ENCODE peak calls at places on chromosome 4, in five cellular contexts. J is effector memory CD4-positive, alpha-beta T cell; Z is H9; H is RWPE1; Y is esophagus squamous epithelium. T is an unnamed sample.

GRCh38 chr4:143183513-143184216 is 1.1 kb upstream of the USP38 start:
- DNase-seq in H (no peak), J (no peak), Y (no peak), Z (no peak), T (no peak)

GRCh38 chr4:117134386-117134785 is 49.0 kb upstream of the TRAM1L1 start:
- DNase-seq in J (no peak), H (peak), Z (peak), Y (no peak), T (no peak)

GRCh38 chr4:71151054-71151453 is 157.6 kb downstream of the DCK start:
- DNase-seq in J (no peak), Y (no peak), H (no peak), Z (no peak), T (no peak)

GRCh38 chr4:37324526-37324925 is 80.0 kb downstream of the NWD2 start:
- DNase-seq in Z (no peak), Y (no peak), H (no peak), J (no peak), T (no peak)

GRCh38 chr4:185318679-185319078 is 77.0 kb downstream of the LRP2BP start:
- DNase-seq in Z (no peak), J (no peak), Y (no peak), H (no peak), T (no peak)

GRCh38 chr4:125741825-125742452 is 427.2 kb downstream of the FAT4 start:
- DNase-seq in J (no peak), Z (no peak), H (peak), Y (no peak), T (no peak)

GRCh38 chr4:123587983-123588494 is 191.4 kb downstream of the SPRY1 start:
- DNase-seq in Z (no peak), H (peak), Y (no peak), J (no peak), T (no peak)

GRCh38 chr4:99395595-99396364 is 39.4 kb downstream of the ADH7 start:
- DNase-seq in H (no peak), Y (no peak), J (no peak), Z (no peak), T (no peak)

GRCh38 chr4:173769568-173769967 is 239.5 kb upstream of the HAND2 start:
- DNase-seq in Z (no peak), J (no peak), Y (no peak), H (no peak), T (no peak)

GRCh38 chr4:139242511-139243051 is 37.4 kb downstream of the MGARP start:
- DNase-seq in H (peak), Y (no peak), J (no peak), Z (no peak), T (no peak)

GRCh38 chr4:180993179-180993841 is 1249.9 kb upstream of the TENM3 start:
- DNase-seq in Y (no peak), Z (no peak), J (no peak), H (no peak), T (no peak)

GRCh38 chr4:2893772-2894171 is 50.1 kb downstream of the ADD1 start:
- DNase-seq in Z (no peak), H (no peak), Y (no peak), J (no peak), T (no peak)
- H3K27ac ChIP-seq in Z (no peak), H (no peak), Y (no peak), J (no peak), T (no peak)

DNA sequence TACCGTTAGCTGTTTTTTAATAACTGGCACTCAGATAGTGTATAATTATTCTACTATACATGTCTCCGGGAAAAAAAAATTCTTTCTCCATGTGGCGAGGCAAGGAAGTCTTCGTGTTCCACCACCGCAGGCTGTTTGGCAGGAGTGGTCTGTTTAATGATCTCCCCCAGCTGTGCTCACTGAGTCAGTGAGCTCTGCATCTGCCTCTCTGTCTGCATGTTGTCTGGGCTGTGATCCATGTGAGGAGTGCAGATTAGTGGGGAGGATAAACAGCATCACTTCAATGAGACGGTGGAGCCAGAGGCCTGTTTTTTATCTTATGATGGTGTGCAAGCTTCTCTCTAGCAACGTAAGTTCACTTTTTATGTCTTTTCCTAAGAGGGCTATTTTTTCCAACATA is 69.8 kb downstream of the RPS3A start:
- DNase-seq in Y (no peak), H (no peak), Z (no peak), J (no peak), T (peak)
- H3K27ac ChIP-seq in Y (no peak), H (no peak), Z (no peak), J (no peak), T (peak)

DNA sequence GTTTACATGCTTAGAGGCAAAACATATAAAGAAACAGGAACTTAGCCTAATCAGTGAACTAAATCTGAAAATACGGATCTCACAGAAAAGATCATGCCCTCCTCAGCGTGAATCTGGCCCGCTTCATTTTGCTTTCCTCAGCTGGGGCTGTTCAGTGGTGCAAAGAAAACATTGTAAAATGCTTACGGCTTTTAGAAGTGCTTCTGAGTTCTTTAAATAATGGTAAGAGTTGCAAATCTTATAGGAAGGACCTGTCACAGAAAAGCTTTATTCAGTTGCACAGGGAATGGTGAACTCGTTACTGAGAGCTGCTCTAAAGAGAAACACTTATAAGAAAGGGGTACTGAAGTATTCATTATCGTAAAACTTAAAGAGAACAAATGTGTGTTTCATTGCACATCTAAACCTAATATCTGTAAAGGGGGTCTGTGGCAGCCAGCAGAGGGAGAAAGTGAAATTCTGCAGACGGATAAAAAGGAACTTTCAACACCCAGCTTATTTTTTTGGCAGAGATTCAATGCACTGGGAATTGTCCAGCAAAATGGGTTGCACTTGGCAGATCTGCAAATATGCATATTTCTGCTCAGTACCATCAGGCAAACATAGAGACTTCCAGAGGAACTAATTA is 139.2 kb upstream of the ANK2 start:
- DNase-seq in Z (no peak), Y (no peak), J (no peak), H (no peak), T (peak)
- H3K27ac ChIP-seq in Z (no peak), Y (no peak), J (no peak), H (no peak), T (no peak)

DNA sequence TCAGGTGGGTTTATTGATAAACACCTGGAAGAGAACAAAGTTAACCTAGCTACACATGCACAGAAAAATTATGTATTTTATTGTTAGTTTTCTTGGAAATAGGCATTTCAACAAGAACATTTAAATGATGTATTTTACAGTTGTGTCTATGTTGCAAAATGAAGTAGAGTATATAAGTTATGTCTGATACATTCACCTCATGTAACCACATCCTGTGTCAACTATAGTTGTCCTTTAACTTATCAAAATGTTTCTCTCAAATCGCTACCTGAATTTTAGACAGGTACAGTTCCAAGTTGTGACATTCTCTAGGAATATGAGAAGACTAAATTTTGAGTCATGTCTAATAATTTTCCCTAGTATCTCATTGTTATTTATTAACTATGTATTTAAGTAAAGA is 27.2 kb upstream of the TNIP3 start:
- DNase-seq in Z (no peak), J (no peak), Y (no peak), H (no peak), T (no peak)
- H3K27ac ChIP-seq in Z (no peak), J (no peak), Y (no peak), H (no peak), T (no peak)